ENCODE peak calls at places on chromosomes 2 and 18, in six cellular contexts. Q is NCI-H2029 treated with DMSO at 0.1 percent for 48 hours; R is left ventricle myocardium superior; K is left kidney; E is activated naive CD4-positive, alpha-beta T cell treated with anti-CD3 and anti-CD28 coated beads for 36 hours; U is astrocyte of the spinal cord. T is an unnamed sample.

GRCh38 chr2:8525582-8526402 is 156.1 kb upstream of the ID2 start:
- DNase-seq in R (peak; percentile 86), Q (peak; percentile 97), U (peak; percentile 31), E (no peak), K (peak; percentile 95), T (peak; percentile 83)

GRCh38 chr18:28494151-28494550 is 317.2 kb upstream of the CDH2 start:
- DNase-seq in E (no peak), Q (no peak), K (no peak), U (peak; percentile 13), R (no peak), T (no peak)

GRCh38 chr18:21851327-21851961 is 110.9 kb downstream of the MIB1 start:
- DNase-seq in Q (no peak), E (no peak), R (no peak), U (peak; percentile 16), K (peak; percentile 25), T (peak; percentile 10)

GRCh38 chr2:145411493-145411892 is 891.6 kb upstream of the ZEB2 start:
- DNase-seq in R (no peak), K (no peak), U (no peak), Q (peak; percentile 27), E (peak; percentile 16), T (no peak)

GRCh38 chr2:170235860-170236638 is 58.1 kb downstream of the MYO3B start:
- DNase-seq in Q (peak; percentile 21), R (no peak), E (peak; percentile 31), U (peak; percentile 37), K (peak; percentile 73), T (peak; percentile 76)

GRCh38 chr2:100643906-100644501 is 81.2 kb downstream of the PDCL3 start:
- DNase-seq in K (no peak), E (peak; percentile 44), Q (no peak), R (no peak), U (no peak), T (no peak)

GRCh38 chr2:218387369-218388194 is 5.5 kb downstream of the SLC11A1 start:
- DNase-seq in Q (peak; percentile 82), U (peak; percentile 79), K (peak; percentile 87), R (peak; percentile 70), E (no peak), T (peak; percentile 93)

GRCh38 chr2:42095923-42096408 is 48.1 kb downstream of the PKDCC start:
- DNase-seq in R (peak; percentile 81), K (peak; percentile 86), Q (peak; percentile 55), U (peak; percentile 83), E (peak; percentile 89), T (peak; percentile 87)

GRCh38 chr2:8676191-8676914 is 5.5 kb upstream of the ID2 start:
- DNase-seq in U (peak; percentile 83), E (no peak), R (peak; percentile 93), K (peak; percentile 90), Q (no peak), T (peak; percentile 85)

GRCh38 chr2:216866515-216867095 is 6.7 kb upstream of the TNP1 start:
- DNase-seq in U (no peak), K (no peak), E (no peak), R (no peak), Q (no peak), T (no peak)

GRCh38 chr2:44974064-44974715 is 32.7 kb downstream of the SIX3 start:
- DNase-seq in E (peak; percentile 33), K (peak; percentile 55), U (no peak), R (no peak), Q (no peak), T (peak; percentile 58)

GRCh38 chr2:117071556-117072102 is 742.9 kb upstream of the DDX18 start:
- DNase-seq in E (no peak), U (no peak), Q (no peak), R (no peak), K (no peak), T (no peak)

GRCh38 chr2:98348066-98348561 is 1.9 kb downstream of the CNGA3 start:
- DNase-seq in R (no peak), E (no peak), U (no peak), Q (no peak), K (peak; percentile 62), T (no peak)

GRCh38 chr2:49146412-49146811 is 7.9 kb downstream of the FSHR start:
- DNase-seq in K (no peak), U (no peak), Q (no peak), R (no peak), E (no peak), T (no peak)

GRCh38 chr2:203280428-203281064 is 41.7 kb downstream of the CYP20A1 start:
- DNase-seq in E (no peak), R (no peak), Q (no peak), U (peak; percentile 85), K (peak; percentile 64), T (no peak)

GRCh38 chr2:149040451-149040850 is 2.0 kb downstream of the LYPD6B start:
- DNase-seq in E (peak; percentile 73), Q (no peak), K (peak; percentile 44), U (no peak), R (no peak), T (peak; percentile 43)

GRCh38 chr2:237541242-237541641 is 25.1 kb upstream of the PRLH start:
- DNase-seq in U (no peak), E (no peak), K (no peak), Q (no peak), R (no peak), T (no peak)

GRCh38 chr2:85831735-85832134 is 57.1 kb downstream of the ST3GAL5 start:
- DNase-seq in U (no peak), E (no peak), K (no peak), R (no peak), Q (no peak), T (no peak)

GRCh38 chr2:223260681-223261080 is 208.7 kb downstream of the KCNE4 start:
- DNase-seq in R (no peak), Q (no peak), E (no peak), K (no peak), U (peak; percentile 44), T (no peak)

GRCh38 chr2:201915446-201915845 is 109.1 kb downstream of the CDK15 start:
- DNase-seq in Q (no peak), K (no peak), U (no peak), R (no peak), E (no peak), T (no peak)

GRCh38 chr2:166653185-166653813 is 159.2 kb upstream of the SCN7A start:
- DNase-seq in E (no peak), U (peak; percentile 82), Q (peak; percentile 93), R (no peak), K (no peak), T (no peak)

GRCh38 chr18:44080054-44080453 is 600.6 kb upstream of the SETBP1 start:
- DNase-seq in E (no peak), U (peak; percentile 8), K (no peak), R (no peak), Q (no peak), T (no peak)

GRCh38 chr2:42843131-42843530 is 50.7 kb upstream of the HAAO start:
- DNase-seq in R (no peak), Q (no peak), E (no peak), K (no peak), U (no peak), T (no peak)

GRCh38 chr18:8847900-8848299 is 142.5 kb downstream of the MTCL1 start:
- DNase-seq in Q (no peak), E (no peak), R (peak; percentile 71), K (no peak), U (no peak), T (no peak)

GRCh38 chr18:31233550-31234306 is 71.1 kb upstream of the DSC1 start:
- DNase-seq in K (peak; percentile 54), R (no peak), E (no peak), U (no peak), Q (no peak), T (no peak)

GRCh38 chr2:224417947-224418346 is 16.0 kb upstream of the FAM124B start:
- DNase-seq in U (no peak), K (no peak), E (no peak), R (no peak), Q (no peak), T (no peak)

GRCh38 chr2:74845991-74846390 is 12.1 kb downstream of the HK2 start:
- DNase-seq in R (no peak), U (no peak), K (no peak), E (no peak), Q (no peak), T (no peak)

GRCh38 chr2:203583696-203584095 is 48.6 kb upstream of the RAPH1 start:
- DNase-seq in U (peak; percentile 59), Q (no peak), R (no peak), K (peak; percentile 26), E (peak; percentile 26), T (no peak)

GRCh38 chr2:47897191-47897955 is 8.9 kb downstream of the FBXO11 start:
- DNase-seq in R (no peak), Q (no peak), U (no peak), E (peak; percentile 41), K (no peak), T (no peak)

GRCh38 chr2:159713691-159714585 is 1.6 kb downstream of the MARCHF7 start:
- DNase-seq in U (peak; percentile 55), E (no peak), Q (peak; percentile 13), K (peak; percentile 35), R (no peak), T (no peak)

GRCh38 chr2:205776139-205776538 is 93.8 kb downstream of the NRP2 start:
- DNase-seq in R (peak; percentile 73), E (peak; percentile 58), Q (no peak), K (peak; percentile 73), U (no peak), T (peak; percentile 48)

GRCh38 chr2:237766334-237766733 is 32.2 kb upstream of the RBM44 start:
- DNase-seq in Q (no peak), K (no peak), R (no peak), E (no peak), U (peak; percentile 67), T (no peak)

T was measured in hepatocyte.